ENCODE peak calls at places on chromosomes 4 and X, in five cellular contexts. J is breast epithelium, P is adrenal gland, Y is HL-60, D is HepG2. K is an unnamed sample.

GRCh38 chr4:76637704-76638361 is 202.8 kb downstream of the SHROOM3 start:
- DNase-seq in J (no peak), D (no peak), P (no peak), Y (no peak), K (no peak)

GRCh38 chrX:100410901-100411801 is 1.1 kb upstream of the PCDH19 start:
- DNase-seq in Y (no peak), J (no peak), P (no peak), D (no peak), K (peak; percentile 58)

GRCh38 chr4:8082517-8083055 is 76.0 kb downstream of the ABLIM2 start:
- DNase-seq in P (no peak), J (no peak), D (no peak), Y (no peak), K (peak; percentile 23)

GRCh38 chrX:129736491-129736890 is 2.3 kb upstream of the XPNPEP2 start:
- DNase-seq in P (no peak), Y (no peak), J (no peak), D (peak; percentile 39), K (no peak)

GRCh38 chr4:180054291-180054690 is 2188.9 kb upstream of the TENM3 start:
- DNase-seq in J (no peak), P (no peak), Y (no peak), D (no peak), K (no peak)

GRCh38 chr4:41455215-41455614 is 82.7 kb upstream of the LIMCH1 start:
- DNase-seq in Y (no peak), P (no peak), J (no peak), D (no peak), K (no peak)

GRCh38 chr4:165493359-165493758 is 114.6 kb downstream of the CPE start:
- DNase-seq in J (peak; percentile 55), D (peak; percentile 27), P (peak; percentile 84), Y (peak; percentile 64), K (peak; percentile 90)

GRCh38 chr4:177070533-177070932 is 239.1 kb upstream of the NEIL3 start:
- DNase-seq in J (no peak), Y (no peak), D (no peak), P (no peak), K (no peak)

GRCh38 chr4:27787195-27787594 is 926.6 kb downstream of the STIM2 start:
- DNase-seq in D (no peak), P (no peak), J (no peak), Y (no peak), K (no peak)

GRCh38 chrX:72269671-72270251 is 7.3 kb downstream of the RPS4X start:
- DNase-seq in Y (no peak), D (no peak), J (no peak), P (peak; percentile 65), K (no peak)

GRCh38 chrX:155819966-155820491 is 61.1 kb upstream of the VAMP7 start:
- DNase-seq in Y (peak; percentile 73), D (peak; percentile 49), J (no peak), P (peak; percentile 82), K (peak; percentile 58)

GRCh38 chr4:163542275-163542674 is 47.8 kb downstream of the TMA16 start:
- DNase-seq in Y (no peak), D (no peak), P (no peak), J (no peak), K (no peak)

GRCh38 chr4:74117024-74117534 is 18.1 kb upstream of the CXCL2 start:
- DNase-seq in P (peak; percentile 93), J (peak; percentile 71), Y (no peak), D (peak; percentile 40), K (no peak)

GRCh38 chr4:20487852-20488251 is 212.4 kb upstream of the PACRGL start:
- DNase-seq in J (no peak), P (no peak), Y (no peak), D (no peak), K (no peak)

GRCh38 chr4:87521757-87522374 is 7.3 kb downstream of the SPARCL1 start:
- DNase-seq in J (no peak), D (no peak), Y (no peak), P (no peak), K (no peak)

GRCh38 chr4:149293233-149293632 is 522.4 kb downstream of the IQCM start:
- DNase-seq in D (no peak), P (no peak), J (no peak), Y (no peak), K (no peak)

GRCh38 chrX:129749069-129749468 is 10.3 kb downstream of the XPNPEP2 start:
- DNase-seq in J (no peak), P (no peak), Y (no peak), D (no peak), K (no peak)

GRCh38 chr4:186554485-186554884 is 882 bp downstream of the MTNR1A start:
- DNase-seq in J (no peak), Y (no peak), D (peak; percentile 14), P (no peak), K (peak; percentile 43)

GRCh38 chrX:69070949-69071650 is 94.2 kb downstream of the PJA1 start:
- DNase-seq in D (no peak), Y (no peak), J (no peak), P (peak; percentile 67), K (no peak)

GRCh38 chrX:49884290-49884862 is 5.1 kb downstream of the USP27X start:
- DNase-seq in D (peak; percentile 40), J (peak; percentile 54), Y (peak; percentile 60), P (peak; percentile 76), K (peak; percentile 46)

GRCh38 chrX:19360903-19361302 is 17.2 kb downstream of the PDHA1 start:
- DNase-seq in J (no peak), D (no peak), P (no peak), Y (no peak), K (no peak)

GRCh38 chr4:113101669-113102068 is 52.2 kb downstream of the ANK2 start:
- DNase-seq in Y (no peak), P (no peak), J (no peak), D (peak; percentile 3), K (no peak)

GRCh38 chr4:1503583-1504471 is 97.6 kb upstream of the NKX1-1 start:
- DNase-seq in P (no peak), Y (no peak), J (peak; percentile 45), D (no peak), K (peak; percentile 24)

GRCh38 chr4:155248002-155248896 is 39.8 kb downstream of the NPY2R start:
- DNase-seq in J (no peak), D (no peak), P (no peak), Y (no peak), K (no peak)

GRCh38 chr4:78058591-78059523 is 1.7 kb downstream of the FRAS1 start:
- DNase-seq in J (no peak), Y (no peak), D (peak; percentile 19), P (no peak), K (peak; percentile 55)

GRCh38 chr4:167779864-167780263 is 312.5 kb upstream of the ANXA10 start:
- DNase-seq in D (no peak), J (no peak), P (no peak), Y (no peak), K (no peak)

GRCh38 chrX:150902434-150903109 is 4.1 kb upstream of the CD99L2 start:
- DNase-seq in P (no peak), D (no peak), Y (no peak), J (no peak), K (no peak)

GRCh38 chrX:50762578-50762977 is 51.4 kb downstream of the SHROOM4 start:
- DNase-seq in D (no peak), J (no peak), Y (no peak), P (no peak), K (no peak)

GRCh38 chrX:71103110-71103983 is 3.2 kb downstream of the CXorf65 start:
- DNase-seq in Y (peak; percentile 84), J (no peak), P (no peak), D (no peak), K (no peak)

GRCh38 chr4:52983563-52984303 is 121.6 kb downstream of the RASL11B start:
- DNase-seq in D (peak; percentile 67), P (no peak), J (no peak), Y (peak; percentile 25), K (no peak)

GRCh38 chr4:55078987-55079386 is 46.4 kb downstream of the KDR start:
- DNase-seq in D (no peak), J (no peak), Y (no peak), P (peak; percentile 74), K (peak; percentile 32)

GRCh38 chrX:153971632-153972367 is at the start of gene HCFC1:
- DNase-seq in Y (peak; percentile 87), P (peak; percentile 96), D (peak; percentile 75), J (peak; percentile 87), K (peak; percentile 95)

GRCh38 chrX:53262189-53262917 is 19.0 kb downstream of the IQSEC2 start:
- DNase-seq in P (no peak), J (no peak), Y (no peak), D (no peak), K (no peak)

GRCh38 chr4:28966982-28967381 is 1753.2 kb upstream of the PCDH7 start:
- DNase-seq in J (no peak), P (no peak), Y (no peak), D (no peak), K (no peak)
- H3K27ac ChIP-seq in J (no peak overlapping the region), P (no peak overlapping the region), Y (no peak overlapping the region), D (no peak overlapping the region), K (no peak overlapping the region)

DNA sequence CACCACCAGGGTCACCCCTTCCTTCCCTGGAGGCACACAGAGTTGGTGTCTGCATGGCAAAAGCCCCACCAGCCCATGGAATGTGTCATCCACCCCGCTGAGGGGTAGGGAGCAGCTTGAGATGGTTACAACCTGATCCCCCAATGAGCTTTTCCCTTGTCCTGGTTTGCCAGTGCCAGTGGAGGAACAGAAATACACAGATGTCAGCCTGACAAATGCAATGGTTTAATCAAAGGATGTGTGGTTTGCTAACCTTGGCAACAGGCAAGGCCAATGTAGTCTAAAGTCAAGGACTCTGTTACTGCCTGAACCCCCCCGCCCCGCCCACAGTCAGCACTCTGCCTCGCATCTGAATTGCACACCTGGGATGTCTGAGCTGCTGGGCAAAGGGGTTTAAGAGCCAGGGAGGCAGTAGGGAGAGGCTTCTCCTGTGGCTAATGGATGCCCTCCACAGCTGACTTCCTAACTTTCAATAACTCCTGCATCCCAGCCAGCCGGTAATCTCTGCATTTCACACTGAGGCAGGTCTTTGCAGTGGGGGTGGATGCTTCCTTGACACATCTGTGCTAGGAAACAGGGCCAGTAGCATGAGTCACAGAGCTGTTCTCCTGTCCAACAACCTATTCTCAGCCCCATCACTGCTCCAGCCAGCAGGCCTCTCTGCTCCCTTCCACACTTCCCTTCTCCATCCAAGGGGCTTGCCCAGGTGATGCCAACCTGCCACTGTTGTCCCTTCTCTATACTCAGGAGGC is 137.5 kb downstream of the AMMECR1 start:
- DNase-seq in J (no peak), Y (no peak), D (no peak), P (peak; percentile 80), K (no peak)
- H3K27ac ChIP-seq in J (peak overlapping the region; percentile 5), Y (no peak overlapping the region), D (no peak overlapping the region), P (no peak overlapping the region), K (no peak overlapping the region)

DNA sequence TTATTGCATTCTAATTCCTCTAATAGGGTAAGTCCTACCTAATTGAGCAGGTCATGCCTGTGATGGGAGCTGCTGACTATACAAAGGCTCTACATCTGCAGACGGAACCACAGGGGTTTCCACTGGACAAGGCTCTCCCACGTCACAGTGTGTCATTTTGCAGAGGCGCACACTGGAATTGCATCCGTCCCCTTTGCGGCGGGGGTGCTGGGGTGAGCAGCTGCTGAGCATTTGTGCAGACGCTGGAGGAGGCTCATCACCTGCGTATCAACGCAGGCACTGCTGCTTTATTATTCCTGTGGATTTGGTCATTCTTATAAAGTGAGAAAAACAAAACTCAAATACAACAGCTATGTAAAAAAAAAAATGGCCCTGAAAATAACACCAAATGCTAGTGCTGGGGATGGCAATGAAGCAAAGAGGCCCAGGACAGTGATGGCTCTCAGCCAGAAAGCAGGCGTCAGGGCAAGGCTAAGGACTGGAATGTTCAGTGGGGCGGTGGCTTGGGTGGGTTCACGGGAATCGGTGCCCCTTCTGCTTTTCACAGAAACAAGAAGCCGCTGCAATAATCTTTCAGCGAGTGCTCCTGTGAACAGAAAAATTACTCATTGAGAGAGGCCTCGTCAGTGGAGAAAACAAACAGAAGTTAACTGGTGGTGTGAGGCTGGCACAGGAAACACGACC is 67.8 kb downstream of the GATB start:
- DNase-seq in P (no peak), D (no peak), Y (no peak), J (no peak), K (no peak)
- H3K27ac ChIP-seq in P (no peak overlapping the region), D (no peak overlapping the region), Y (no peak overlapping the region), J (no peak overlapping the region), K (no peak overlapping the region)

GRCh38 chrX:20861113-20861512 is 513.1 kb upstream of the CNKSR2 start:
- DNase-seq in Y (no peak), J (no peak), D (no peak), P (no peak), K (no peak)
- H3K27ac ChIP-seq in Y (no peak overlapping the region), J (no peak overlapping the region), D (no peak overlapping the region), P (no peak overlapping the region), K (no peak overlapping the region)

K was measured in left lung.